ENCODE peak calls at places on chromosomes 7 and 10, in nine cellular contexts. C, L, S, T, I, X, W, Z and V are unnamed samples.

GRCh38 chr10:60531006-60531405 is 141.3 kb upstream of the ANK3 start:
- DNase-seq in C (no peak), L (no peak), S (no peak), T (no peak), I (no peak), X (no peak), W (no peak), Z (no peak), V (no peak)

GRCh38 chr7:1922071-1922869 is 252.2 kb downstream of the ELFN1 start:
- DNase-seq in C (no peak), L (no peak), S (no peak), T (no peak), I (no peak), X (no peak), W (peak), Z (peak), V (no peak)

GRCh38 chr10:76318171-76318570 is 886.7 kb downstream of the LRMDA start:
- DNase-seq in C (no peak), L (no peak), S (no peak), T (no peak), I (peak), X (no peak), W (no peak), Z (no peak), V (no peak)

GRCh38 chr10:132457328-132458070 is 60.5 kb downstream of the PWWP2B start:
- DNase-seq in C (no peak), L (no peak), S (peak), T (no peak), I (no peak), X (no peak), W (no peak), Z (no peak), V (no peak)

GRCh38 chr7:148905093-148905666 is 21.1 kb upstream of the EZH2 start:
- DNase-seq in C (no peak), L (no peak), S (no peak), T (peak), I (no peak), X (no peak), W (no peak), Z (no peak), V (no peak)

GRCh38 chr7:149714910-149715471 is 58.4 kb downstream of the ZNF467 start:
- DNase-seq in C (no peak), L (peak), S (peak), T (no peak), I (peak), X (peak), W (peak), Z (no peak), V (no peak)

GRCh38 chr10:21315321-21316220 is 209.9 kb downstream of the SKIDA1 start:
- DNase-seq in C (no peak), L (peak), S (no peak), T (peak), I (peak), X (no peak), W (peak), Z (peak), V (peak)

GRCh38 chr7:32533313-32534024 is 38.2 kb downstream of the AVL9 start:
- DNase-seq in C (no peak), L (no peak), S (no peak), T (no peak), I (no peak), X (no peak), W (no peak), Z (no peak), V (no peak)

GRCh38 chr10:22849077-22849810 is 78.6 kb upstream of the ARMC3 start:
- DNase-seq in C (no peak), L (peak), S (peak), T (no peak), I (peak), X (peak), W (peak), Z (no peak), V (peak)

GRCh38 chr10:126177414-126178030 is 210.8 kb downstream of the ADAM12 start:
- DNase-seq in C (no peak), L (no peak), S (no peak), T (peak), I (no peak), X (no peak), W (no peak), Z (no peak), V (no peak)
- H3K4me3 ChIP-seq in C (no peak), L (no peak), S (no peak), T (peak), I (no peak), X (no peak), W (no peak), Z (no peak), V (no peak)

DNA sequence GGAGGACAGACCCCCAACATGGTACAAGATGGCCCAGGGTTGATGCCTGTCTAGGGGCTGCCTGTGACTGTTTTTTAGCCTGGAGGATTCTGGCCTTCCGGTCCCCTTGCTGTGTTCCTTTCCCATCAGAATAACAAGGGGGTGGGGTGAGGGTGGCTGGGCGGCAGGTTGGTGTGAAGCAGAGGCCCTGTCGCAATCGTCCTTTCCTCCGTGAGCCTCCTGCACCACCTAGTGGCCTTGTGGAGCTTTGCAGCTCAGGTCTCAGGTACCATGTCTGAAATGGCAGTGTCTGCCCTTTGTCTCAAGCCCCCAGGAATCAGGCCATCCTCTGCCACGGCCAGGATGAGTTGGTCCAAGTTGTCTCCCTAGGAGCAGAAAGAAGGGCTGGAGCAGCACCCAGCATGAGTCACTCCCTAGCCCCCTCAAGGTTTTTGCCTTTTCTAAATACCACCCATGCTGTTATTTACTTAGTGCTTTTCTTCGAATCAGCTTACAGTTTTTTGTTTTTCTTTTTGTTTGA is 24.2 kb downstream of the TACR2 start:
- DNase-seq in C (peak), L (peak), S (peak), T (peak), I (peak), X (peak), W (peak), Z (peak), V (peak)
- TF ChIP-seq POLR2AphosphoS5 in C (no peak), L (no peak), S (no peak), T (peak), I (peak), X (peak), W (peak), Z (no peak), V (no peak)

GRCh38 chr10:55629792-55630490 is 731.1 kb downstream of the ZWINT start:
- DNase-seq in C (no peak), L (peak), S (peak), T (peak), I (peak), X (no peak), W (no peak), Z (peak), V (no peak)
- H3K4me3 ChIP-seq in C (no peak), L (peak), S (peak), T (peak), I (peak), X (no peak), W (no peak), Z (peak), V (peak)

GRCh38 chr7:90948085-90948484 is 316.1 kb upstream of the FZD1 start:
- DNase-seq in C (no peak), L (no peak), S (no peak), T (no peak), I (no peak), X (no peak), W (no peak), Z (no peak), V (no peak)

GRCh38 chr7:90946711-90947501 is 317.3 kb upstream of the FZD1 start:
- DNase-seq in C (no peak), L (no peak), S (no peak), T (no peak), I (no peak), X (no peak), W (no peak), Z (no peak), V (no peak)

GRCh38 chr7:90944021-90944420 is 320.2 kb upstream of the FZD1 start:
- DNase-seq in C (no peak), L (no peak), S (no peak), T (no peak), I (no peak), X (no peak), W (no peak), Z (no peak), V (no peak)

DNA sequence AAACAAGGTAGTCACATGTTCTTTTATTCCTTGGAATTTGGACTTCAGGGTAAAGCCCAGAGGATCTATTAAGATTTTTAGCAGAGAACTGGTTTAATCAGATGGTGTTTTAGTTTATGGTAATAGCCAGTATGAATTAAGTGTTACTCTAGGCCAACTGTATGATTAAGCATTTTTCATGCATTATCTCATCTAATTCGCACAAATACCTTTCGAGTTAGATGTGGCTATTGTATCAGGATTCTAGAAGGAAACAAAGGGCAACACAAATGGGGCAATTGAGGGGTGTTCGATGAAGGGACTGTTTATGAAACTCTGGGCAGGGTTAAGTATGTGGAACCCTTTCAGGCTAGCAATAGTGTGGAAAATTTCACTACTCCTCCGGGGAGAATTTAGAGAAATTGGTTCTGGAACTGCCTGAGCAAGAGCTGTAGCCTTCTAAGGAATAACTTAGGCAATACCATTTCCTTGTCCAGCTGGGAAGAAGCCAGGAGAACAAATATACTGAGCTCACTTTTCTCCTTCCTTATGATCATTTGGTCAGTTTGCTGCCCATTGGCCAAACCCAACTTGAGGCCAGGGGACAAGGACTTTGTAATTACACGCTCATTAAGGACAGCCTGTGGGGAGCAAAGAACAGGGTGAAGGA is 319.0 kb upstream of the FZD1 start:
- DNase-seq in C (no peak), L (no peak), S (no peak), T (no peak), I (no peak), X (no peak), W (no peak), Z (no peak), V (no peak)
- TF ChIP-seq POLR2AphosphoS5 in C (no peak), L (no peak), S (no peak), T (no peak), I (no peak), X (no peak), W (no peak), Z (no peak), V (no peak)

DNA sequence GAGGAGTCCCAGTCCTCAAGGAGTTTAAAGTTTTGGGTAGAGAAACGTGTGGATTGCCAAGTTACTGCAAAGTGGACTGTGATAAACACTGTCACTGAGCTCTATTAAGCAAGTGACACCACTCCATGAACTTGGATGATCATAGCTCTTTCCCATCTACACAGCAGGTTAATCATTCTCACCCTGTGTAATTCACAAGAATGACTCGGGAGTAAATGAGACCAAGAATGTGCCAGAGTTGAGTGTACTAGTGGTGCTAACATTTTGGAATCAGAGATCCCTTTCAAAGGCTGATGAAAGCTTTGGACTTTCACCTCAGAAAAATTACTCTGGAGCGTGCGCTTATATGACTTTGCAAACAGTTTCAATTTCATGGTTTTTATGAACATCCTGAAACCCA is 80.8 kb downstream of the RBM20 start:
- DNase-seq in C (no peak), L (no peak), S (no peak), T (no peak), I (no peak), X (no peak), W (no peak), Z (no peak), V (no peak)
- H3K4me3 ChIP-seq in C (no peak), L (no peak), S (no peak), T (no peak), I (no peak), X (no peak), W (no peak), Z (no peak), V (no peak)

DNA sequence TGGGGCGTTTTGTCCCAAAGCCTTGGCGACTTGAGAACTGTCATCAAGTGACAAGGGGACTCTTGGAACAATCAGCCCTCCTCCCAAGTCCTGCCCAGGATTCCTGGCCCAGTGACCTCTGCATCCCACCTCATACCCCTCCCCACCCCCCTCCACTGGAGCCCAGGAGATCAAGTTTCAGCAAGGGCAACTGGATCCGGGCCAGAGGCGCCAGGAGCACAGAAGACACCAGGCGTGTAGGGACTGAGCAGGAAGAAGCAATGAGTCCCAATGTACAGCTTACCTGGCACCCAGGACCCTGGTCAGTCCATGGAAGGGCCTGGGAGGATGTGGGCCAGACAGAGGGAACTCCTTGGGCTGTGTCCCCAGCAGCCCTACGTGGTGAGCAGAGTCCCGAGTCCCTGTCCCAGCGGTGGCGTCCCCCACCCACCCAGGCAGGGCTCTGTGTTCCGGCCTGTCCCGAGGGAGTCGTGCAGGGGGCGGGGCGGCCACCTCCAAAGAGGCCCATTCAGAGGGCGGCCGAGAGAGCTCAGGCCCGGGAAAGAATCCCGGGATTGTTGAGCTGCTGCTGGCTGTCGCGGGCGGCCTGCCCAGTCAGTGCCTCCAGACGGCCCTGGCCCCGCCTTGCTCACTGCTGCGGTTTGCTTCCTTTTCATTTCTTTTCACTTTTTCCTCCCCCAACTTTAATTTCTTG is 254.1 kb downstream of the TNS3 start:
- DNase-seq in C (no peak), L (peak), S (peak), T (peak), I (peak), X (peak), W (peak), Z (peak), V (peak)
- TF ChIP-seq POLR2AphosphoS5 in C (no peak), L (no peak), S (peak), T (peak), I (no peak), X (peak), W (peak), Z (no peak), V (no peak)

GRCh38 chr7:109694122-109694521 is 1124.4 kb downstream of the DNAJB9 start:
- DNase-seq in C (no peak), L (no peak), S (no peak), T (no peak), I (no peak), X (no peak), W (no peak), Z (peak), V (no peak)
- H3K4me3 ChIP-seq in C (no peak), L (no peak), S (no peak), T (no peak), I (no peak), X (no peak), W (no peak), Z (no peak), V (no peak)

DNA sequence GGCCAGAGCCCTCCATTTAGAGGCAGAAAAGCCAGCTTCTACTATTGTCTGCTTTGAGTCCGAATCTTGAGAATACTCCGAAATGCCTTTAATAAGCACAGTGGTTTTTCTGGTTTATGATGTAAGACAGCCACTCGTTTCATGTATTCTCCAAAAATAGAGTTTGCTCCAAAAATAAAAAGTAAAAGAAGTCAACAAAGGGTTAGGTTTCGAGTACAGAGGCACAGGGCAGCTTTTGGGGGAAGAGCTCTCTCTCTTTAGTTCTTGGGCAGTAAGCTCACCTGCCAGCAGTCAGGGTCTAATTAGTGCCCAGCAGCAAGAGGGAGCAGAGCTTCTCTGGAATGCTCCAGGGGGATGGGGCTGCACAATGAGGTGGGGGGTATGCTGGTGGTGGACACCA is 20.2 kb downstream of the CREB3L2 start:
- DNase-seq in C (no peak), L (no peak), S (no peak), T (no peak), I (no peak), X (peak), W (no peak), Z (no peak), V (no peak)
- TF ChIP-seq POLR2AphosphoS5 in C (no peak), L (no peak), S (no peak), T (no peak), I (no peak), X (no peak), W (no peak), Z (no peak), V (no peak)

GRCh38 chr10:89534826-89535166 is 598 bp downstream of the SLC16A12 start:
- DNase-seq in C (no peak), L (no peak), S (no peak), T (no peak), I (no peak), X (no peak), W (no peak), Z (no peak), V (no peak)
- H3K4me3 ChIP-seq in C (no peak), L (no peak), S (peak), T (peak), I (peak), X (no peak), W (peak), Z (peak), V (peak)

GRCh38 chr7:11170863-11171568 is 197.3 kb downstream of the PHF14 start:
- DNase-seq in C (no peak), L (no peak), S (no peak), T (no peak), I (no peak), X (no peak), W (no peak), Z (no peak), V (no peak)
- TF ChIP-seq POLR2AphosphoS5 in C (no peak), L (no peak), S (no peak), T (no peak), I (no peak), X (no peak), W (no peak), Z (no peak), V (no peak)